ENCODE peak calls at places on chromosomes 11 and 22, in five cellular contexts. P, W, B, J and I are unnamed samples.

GRCh38 chr22:42317691-42318547 is 47.5 kb upstream of the TCF20 start:
- DNase-seq in P (no peak), W (no peak), B (no peak), J (no peak), I (no peak)

GRCh38 chr11:131851951-131852350 is 481.5 kb downstream of the NTM start:
- DNase-seq in P (no peak), W (no peak), B (no peak), J (no peak), I (no peak)

GRCh38 chr11:73493838-73494598 is 103.9 kb downstream of the FAM168A start:
- DNase-seq in P (no peak), W (no peak), B (peak; percentile 83), J (no peak), I (peak; percentile 78)

GRCh38 chr22:38080847-38081635 is 2.9 kb downstream of the SLC16A8 start:
- DNase-seq in P (no peak), W (no peak), B (no peak), J (peak; percentile 42), I (peak; percentile 14)

GRCh38 chr11:43983221-43983795 is 40.9 kb downstream of the C11orf96 start:
- DNase-seq in P (no peak), W (no peak), B (no peak), J (no peak), I (peak; percentile 13)

GRCh38 chr11:62105611-62106245 is 18.1 kb upstream of the INCENP start:
- DNase-seq in P (no peak), W (no peak), B (peak; percentile 69), J (no peak), I (peak; percentile 47)

GRCh38 chr11:72673284-72673942 is 809 bp downstream of the PDE2A start:
- DNase-seq in P (no peak), W (no peak), B (no peak), J (no peak), I (no peak)

GRCh38 chr11:17558916-17559315 is 11.9 kb downstream of the OTOG start:
- DNase-seq in P (no peak), W (no peak), B (no peak), J (no peak), I (no peak)

GRCh38 chr11:78432058-78432515 is 14.5 kb upstream of the GAB2 start:
- DNase-seq in P (no peak), W (no peak), B (peak; percentile 18), J (no peak), I (no peak)

GRCh38 chr22:46296257-46297150 is at the start of gene GTSE1:
- DNase-seq in P (peak; percentile 97), W (peak; percentile 94), B (peak; percentile 96), J (peak; percentile 97), I (peak; percentile 96)